ENCODE peak calls at places on chromosome 5, in four cellular contexts. I is GM12878, S is K562, Q is HL-60. U is an unnamed sample.

GRCh38 chr5:89204766-89205165 is 321.8 kb upstream of the MEF2C start:
- DNase-seq in Q (no peak), S (no peak), I (no peak), U (no peak)

GRCh38 chr5:131766689-131767088 is 30.1 kb downstream of the FNIP1 start:
- DNase-seq in I (no peak), Q (no peak), S (no peak), U (no peak)

GRCh38 chr5:122773615-122774014 is 1.3 kb upstream of the SNX2 start:
- DNase-seq in Q (peak; percentile 25), S (no peak), I (no peak), U (no peak)

GRCh38 chr5:171387970-171388815 is 544 bp downstream of the NPM1 start:
- DNase-seq in Q (peak; percentile 82), S (peak; percentile 93), I (peak; percentile 59), U (peak; percentile 46)

GRCh38 chr5:165138261-165138660 is 1632.8 kb downstream of the MAT2B start:
- DNase-seq in Q (no peak), S (no peak), I (no peak), U (no peak)

GRCh38 chr5:126961702-126962101 is 68.7 kb downstream of the MARCHF3 start:
- DNase-seq in S (no peak), Q (no peak), I (no peak), U (no peak)

GRCh38 chr5:133111299-133111698 is 59.5 kb downstream of the HSPA4 start:
- DNase-seq in Q (peak; percentile 52), S (peak; percentile 90), I (peak; percentile 45), U (peak; percentile 61)

GRCh38 chr5:180100621-180101450 is 29.3 kb upstream of the RNF130 start:
- DNase-seq in Q (no peak), I (no peak), S (no peak), U (no peak)

GRCh38 chr5:73464016-73464745 is 15.6 kb upstream of the FOXD1 start:
- DNase-seq in I (no peak), S (no peak), Q (no peak), U (no peak)

GRCh38 chr5:135182675-135183074 is 148.6 kb upstream of the PITX1 start:
- DNase-seq in S (no peak), Q (no peak), I (no peak), U (no peak)

GRCh38 chr5:93150311-93151012 is 430.6 kb downstream of the NR2F1-AS1 start:
- DNase-seq in Q (no peak), S (no peak), I (no peak), U (no peak)

GRCh38 chr5:101473483-101473882 is 570.4 kb upstream of the ST8SIA4 start:
- DNase-seq in I (peak; percentile 3), S (no peak), Q (no peak), U (no peak)

GRCh38 chr5:122880749-122881148 is 35.3 kb downstream of the SNX24 start:
- DNase-seq in I (peak; percentile 26), S (no peak), Q (no peak), U (no peak)

GRCh38 chr5:94916619-94917018 is 298.1 kb downstream of the SLF1 start:
- DNase-seq in S (no peak), I (no peak), Q (no peak), U (no peak)

GRCh38 chr5:95809414-95809960 is 13.0 kb downstream of the GLRX start:
- DNase-seq in S (no peak), Q (no peak), I (no peak), U (no peak)

GRCh38 chr5:139387611-139388197 is 2.0 kb downstream of the MZB1 start:
- DNase-seq in Q (no peak), I (no peak), S (no peak), U (no peak)

GRCh38 chr5:75681125-75681830 is 36.0 kb downstream of the POC5 start:
- DNase-seq in Q (no peak), I (no peak), S (peak; percentile 53), U (no peak)

GRCh38 chr5:132147663-132148062 is 74.1 kb downstream of the CSF2 start:
- DNase-seq in I (no peak), S (peak; percentile 41), Q (no peak), U (no peak)

GRCh38 chr5:60597570-60597969 is 102.4 kb downstream of the DEPDC1B start:
- DNase-seq in I (peak; percentile 60), S (no peak), Q (peak; percentile 41), U (no peak)

GRCh38 chr5:106094128-106094726 is 1576.5 kb downstream of the EFNA5 start:
- DNase-seq in Q (no peak), S (no peak), I (peak; percentile 3), U (no peak)

GRCh38 chr5:9198399-9198798 is 347.5 kb downstream of the SEMA5A start:
- DNase-seq in Q (no peak), S (no peak), I (no peak), U (no peak)

GRCh38 chr5:178457471-178457870 is 132.7 kb downstream of the COL23A1 start:
- DNase-seq in Q (no peak), I (no peak), S (no peak), U (no peak)

GRCh38 chr5:148873120-148873519 is 46.7 kb downstream of the ADRB2 start:
- DNase-seq in Q (no peak), I (no peak), S (no peak), U (no peak)

GRCh38 chr5:180399391-180399790 is 46.3 kb upstream of the GFPT2 start:
- DNase-seq in Q (no peak), S (peak; percentile 34), I (no peak), U (no peak)

GRCh38 chr5:73028991-73029540 is 73.2 kb downstream of the FCHO2 start:
- DNase-seq in S (no peak), I (no peak), Q (no peak), U (no peak)

GRCh38 chr5:43110606-43111170 is 10.0 kb upstream of the ZNF131 start:
- DNase-seq in I (no peak), Q (no peak), S (peak; percentile 63), U (no peak)

GRCh38 chr5:147835386-147835798 is 3.9 kb upstream of the SPINK1 start:
- DNase-seq in S (no peak), I (no peak), Q (no peak), U (no peak)

GRCh38 chr5:139148306-139148705 is 49.9 kb downstream of the SIL1 start:
- DNase-seq in I (no peak), Q (no peak), S (no peak), U (no peak)

GRCh38 chr5:82922086-82922734 is 155.0 kb downstream of the TMEM167A start:
- DNase-seq in I (no peak), Q (no peak), S (no peak), U (no peak)

GRCh38 chr5:169566202-169566601 is 17.4 kb upstream of the SPDL1 start:
- DNase-seq in Q (no peak), I (no peak), S (no peak), U (no peak)

GRCh38 chr5:133867341-133867740 is 101.1 kb downstream of the C5orf15 start:
- DNase-seq in I (no peak), Q (no peak), S (no peak), U (no peak)

GRCh38 chr5:132103380-132103951 is 29.9 kb downstream of the CSF2 start:
- DNase-seq in Q (peak; percentile 37), I (peak; percentile 78), S (peak; percentile 89), U (peak; percentile 50)

GRCh38 chr5:109740329-109740728 is 50.6 kb downstream of the MAN2A1 start:
- DNase-seq in S (no peak), Q (no peak), I (peak; percentile 32), U (no peak)

GRCh38 chr5:67214713-67215591 is 18.4 kb upstream of the CD180 start:
- DNase-seq in I (no peak), Q (no peak), S (no peak), U (no peak)

GRCh38 chr5:76524872-76525271 is 98.3 kb downstream of the F2RL2 start:
- DNase-seq in S (no peak), I (no peak), Q (no peak), U (no peak)

GRCh38 chr5:61001647-61002046 is 56.6 kb downstream of the NDUFAF2 start:
- DNase-seq in I (no peak), S (no peak), Q (no peak), U (no peak)

GRCh38 chr5:35205186-35205585 is 25.1 kb downstream of the PRLR start:
- DNase-seq in I (no peak), Q (no peak), S (no peak), U (no peak)

GRCh38 chr5:2756764-2757163 is 5.3 kb upstream of the IRX2 start:
- DNase-seq in I (no peak), Q (no peak), S (no peak), U (no peak)
- TF ChIP-seq POLR2AphosphoS5 in I (no peak), Q (no peak), S (no peak), U (no peak)

GRCh38 chr5:56625577-56625976 is 189.8 kb upstream of the MAP3K1 start:
- DNase-seq in Q (no peak), I (no peak), S (no peak), U (no peak)
- TF ChIP-seq SPI1 in Q (no peak), I (no peak), S (no peak), U (no peak)

DNA sequence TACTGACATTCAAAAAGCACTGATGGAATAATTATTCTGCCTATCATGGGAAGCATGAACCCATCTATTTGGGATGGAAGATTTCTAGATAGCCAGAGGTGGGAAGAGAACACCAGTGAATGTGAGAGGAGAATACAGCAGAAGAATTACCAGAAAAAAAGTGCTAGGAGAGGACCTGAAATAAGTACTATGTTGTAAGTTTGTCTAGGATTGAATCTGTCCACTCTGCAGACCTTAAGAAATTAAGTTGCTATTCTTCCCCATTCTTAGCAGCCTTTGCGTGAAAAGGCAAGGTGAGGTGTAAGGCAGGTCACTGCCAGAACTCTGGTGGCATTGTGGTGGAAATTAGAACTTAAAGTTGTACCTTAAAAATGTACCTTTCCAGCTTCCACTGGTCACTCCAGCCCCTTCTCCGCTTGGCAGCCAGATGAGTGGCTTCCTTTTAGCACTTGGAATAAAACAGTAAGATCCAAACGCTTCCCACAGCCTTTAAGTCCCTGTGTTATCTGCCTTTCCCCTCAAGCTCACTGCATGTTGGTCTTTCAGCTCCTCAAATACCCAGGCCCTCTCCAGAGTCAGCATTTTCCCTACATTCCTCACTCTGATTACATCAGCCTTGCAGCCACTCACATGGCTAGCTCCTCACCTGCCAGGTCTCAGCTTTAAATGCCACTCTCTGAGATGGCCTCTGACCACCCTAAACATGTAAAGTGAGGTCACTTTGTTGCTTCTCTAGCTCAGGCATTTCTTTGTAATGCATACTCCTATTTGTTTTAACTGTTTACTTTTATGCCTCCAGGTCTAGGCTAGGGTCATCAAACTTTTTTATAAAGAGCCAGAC is 253.0 kb downstream of the EPB41L4A start:
- DNase-seq in S (no peak), I (no peak), Q (no peak), U (no peak)
- TF ChIP-seq POLR2AphosphoS5 in S (peak; percentile 33), I (no peak), Q (no peak), U (no peak)

GRCh38 chr5:5497132-5497748 is 74.8 kb downstream of the ICE1 start:
- DNase-seq in Q (peak; percentile 39), I (no peak), S (peak; percentile 64), U (peak; percentile 43)
- TF ChIP-seq SPI1 in Q (no peak), I (no peak), S (no peak), U (no peak)